ENCODE peak calls at places on chromosome 4, in five cellular contexts. T is keratinocyte, L is ovary, G is upper lobe of right lung, A is breast epithelium. B is an unnamed sample. For H3K36me3, the result is how much of the 10 kb centered on the place peaks cover.

GRCh38 chr4:76147454-76148141 is 599 bp downstream of the NUP54 start:
- DNase-seq in G (peak), L (no peak), T (no peak), A (peak), B (peak)

GRCh38 chr4:181517521-181517920 is 725.7 kb upstream of the TENM3 start:
- DNase-seq in A (no peak), T (no peak), L (no peak), G (no peak), B (no peak)

GRCh38 chr4:109816082-109816442 is 500 bp downstream of the GAR1 start:
- DNase-seq in T (no peak), A (no peak), L (peak), G (peak), B (no peak)

GRCh38 chr4:124468360-124468759 is 244.2 kb downstream of the ANKRD50 start:
- DNase-seq in T (no peak), L (no peak), A (no peak), G (no peak), B (no peak)

GRCh38 chr4:55396305-55397023 is 707 bp downstream of the TMEM165 start:
- DNase-seq in L (peak), A (peak), G (peak), T (no peak), B (no peak)

GRCh38 chr4:94588900-94589693 is 137.4 kb downstream of the PDLIM5 start:
- DNase-seq in L (no peak), T (no peak), G (no peak), A (no peak), B (no peak)

GRCh38 chr4:38663021-38663800 is 788 bp upstream of the KLF3 start:
- DNase-seq in T (no peak), G (no peak), A (no peak), L (peak), B (peak)

GRCh38 chr4:22515888-22516541 is at the start of gene ADGRA3:
- DNase-seq in A (peak), G (peak), T (no peak), L (peak), B (peak)

GRCh38 chr4:102114118-102114630 is 231.1 kb downstream of the SLC39A8 start:
- DNase-seq in G (no peak), L (no peak), T (no peak), A (no peak), B (no peak)

GRCh38 chr4:120977435-120977997 is 55.0 kb upstream of the PRDM5 start:
- DNase-seq in G (no peak), T (peak), L (no peak), A (no peak), B (no peak)

GRCh38 chr4:20773144-20773997 is 73.1 kb downstream of the PACRGL start:
- DNase-seq in G (no peak), L (peak), A (no peak), T (no peak), B (no peak)

GRCh38 chr4:7425171-7425570 is 9.6 kb downstream of the PSAPL1 start:
- DNase-seq in L (peak), A (no peak), T (no peak), G (peak), B (peak)

GRCh38 chr4:85824166-85824945 is 349.4 kb downstream of the ARHGAP24 start:
- DNase-seq in G (no peak), T (no peak), L (no peak), A (no peak), B (no peak)

GRCh38 chr4:78774395-78774794 is 1.8 kb upstream of the BMP2K start:
- DNase-seq in A (no peak), T (no peak), L (no peak), G (no peak), B (no peak)

GRCh38 chr4:9771069-9771468 is 10.4 kb upstream of the DRD5 start:
- DNase-seq in L (no peak), A (no peak), G (no peak), T (peak), B (no peak)

GRCh38 chr4:22090655-22091350 is 142.2 kb upstream of the KCNIP4 start:
- DNase-seq in G (no peak), T (no peak), L (no peak), A (no peak), B (no peak)

GRCh38 chr4:32226201-32226600 is 1506.0 kb downstream of the PCDH7 start:
- DNase-seq in G (no peak), L (no peak), T (no peak), A (no peak), B (no peak)

GRCh38 chr4:128163177-128164117 is 102.3 kb downstream of the LARP1B start:
- DNase-seq in A (no peak), T (no peak), G (no peak), L (no peak), B (no peak)

GRCh38 chr4:76087007-76087769 is 12.7 kb downstream of the ART3 start:
- DNase-seq in T (no peak), A (peak), L (no peak), G (no peak), B (no peak)

GRCh38 chr4:155608231-155608885 is 58.3 kb upstream of the GUCY1A1 start:
- DNase-seq in A (no peak), L (no peak), T (no peak), G (no peak), B (no peak)

GRCh38 chr4:146275370-146275769 is 61.0 kb downstream of the REELD1 start:
- DNase-seq in A (no peak), L (no peak), G (no peak), T (no peak), B (no peak)

GRCh38 chr4:160026720-160027119 is 923.8 kb downstream of the RAPGEF2 start:
- DNase-seq in A (no peak), G (no peak), L (no peak), T (peak), B (peak)

GRCh38 chr4:6568689-6569332 is 6.2 kb upstream of the MAN2B2 start:
- DNase-seq in G (no peak), T (no peak), L (no peak), A (no peak), B (no peak)

GRCh38 chr4:163694385-163694784 is 199.9 kb downstream of the TMA16 start:
- DNase-seq in L (no peak), A (no peak), T (no peak), G (no peak), B (no peak)

GRCh38 chr4:119626420-119626819 is 2.2 kb downstream of the PDE5A start:
- DNase-seq in G (no peak), T (no peak), A (no peak), L (no peak), B (no peak)

GRCh38 chr4:178481564-178481963 is 1039.3 kb upstream of the AGA start:
- DNase-seq in A (no peak), L (no peak), T (no peak), G (no peak), B (no peak)

GRCh38 chr4:5893013-5893580 is at the start of gene CRMP1:
- DNase-seq in A (no peak), G (no peak), L (no peak), T (no peak), B (no peak)

GRCh38 chr4:119683518-119683917 is 54.9 kb upstream of the PDE5A start:
- DNase-seq in A (no peak), T (no peak), G (no peak), L (no peak), B (no peak)

GRCh38 chr4:108081251-108081650 is 87.5 kb downstream of the LEF1 start:
- DNase-seq in G (no peak), T (no peak), L (no peak), A (no peak), B (no peak)

GRCh38 chr4:59608466-59608865 is 1591.7 kb upstream of the ADGRL3 start:
- DNase-seq in T (peak), G (no peak), A (no peak), L (no peak), B (no peak)

GRCh38 chr4:176377705-176378302 is 58.0 kb downstream of the SPCS3 start:
- DNase-seq in T (no peak), G (no peak), L (no peak), A (no peak), B (no peak)

DNA sequence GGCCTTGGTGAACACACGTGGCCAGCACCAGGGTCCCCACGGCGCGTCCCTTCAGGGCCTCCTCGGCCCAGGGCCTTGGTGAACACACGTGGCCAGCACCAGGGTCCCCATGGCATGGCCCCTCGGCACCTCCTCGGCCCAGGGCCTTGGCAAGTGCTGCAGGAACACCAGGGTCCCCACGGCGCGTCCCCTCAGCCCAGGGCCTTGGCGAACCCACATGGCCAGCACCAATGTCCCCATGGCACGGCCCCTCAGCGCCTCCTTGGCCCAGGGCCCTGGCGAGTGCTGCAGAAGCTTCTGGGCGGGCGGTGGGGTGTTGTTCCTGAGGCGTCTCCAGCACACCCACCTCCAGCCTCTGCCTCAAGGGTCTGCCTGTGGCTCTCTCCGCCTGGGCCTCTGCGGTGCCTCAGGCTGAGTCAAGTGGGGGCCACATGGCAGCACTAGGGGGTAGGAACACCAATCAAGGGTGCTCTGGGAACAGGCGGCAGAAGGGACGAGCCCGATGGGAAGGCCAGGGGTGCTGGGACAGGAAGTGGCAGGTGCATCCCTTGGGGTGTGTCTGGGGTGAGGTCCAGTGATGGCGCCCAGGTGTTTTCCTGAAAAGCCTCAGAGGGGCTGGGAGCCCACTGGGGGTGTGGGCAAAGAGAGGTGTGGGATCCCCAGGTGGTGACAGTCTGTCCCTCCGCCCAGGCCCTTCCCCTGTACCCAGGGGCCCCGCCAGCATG is 41.8 kb upstream of the CPLX1 start:
- DNase-seq in A (no peak), L (no peak), G (no peak), T (no peak), B (no peak)
- H3K36me3 ChIP-seq in A (under half), L (under half), G (half or more), T (under half), B (under half)

GRCh38 chr4:186724861-186725419 is 1.3 kb upstream of the FAT1 start:
- DNase-seq in G (no peak), A (no peak), L (peak), T (no peak), B (no peak)

GRCh38 chr4:186726440-186727148 is 2.9 kb upstream of the FAT1 start:
- DNase-seq in T (no peak), G (peak), L (peak), A (peak), B (peak)

GRCh38 chr4:186724048-186724860 is 598 bp upstream of the FAT1 start:
- DNase-seq in T (no peak), G (peak), A (peak), L (peak), B (no peak)

GRCh38 chr4:186726150-186726439 is 2.4 kb upstream of the FAT1 start:
- DNase-seq in G (no peak), L (peak), A (no peak), T (no peak), B (no peak)

DNA sequence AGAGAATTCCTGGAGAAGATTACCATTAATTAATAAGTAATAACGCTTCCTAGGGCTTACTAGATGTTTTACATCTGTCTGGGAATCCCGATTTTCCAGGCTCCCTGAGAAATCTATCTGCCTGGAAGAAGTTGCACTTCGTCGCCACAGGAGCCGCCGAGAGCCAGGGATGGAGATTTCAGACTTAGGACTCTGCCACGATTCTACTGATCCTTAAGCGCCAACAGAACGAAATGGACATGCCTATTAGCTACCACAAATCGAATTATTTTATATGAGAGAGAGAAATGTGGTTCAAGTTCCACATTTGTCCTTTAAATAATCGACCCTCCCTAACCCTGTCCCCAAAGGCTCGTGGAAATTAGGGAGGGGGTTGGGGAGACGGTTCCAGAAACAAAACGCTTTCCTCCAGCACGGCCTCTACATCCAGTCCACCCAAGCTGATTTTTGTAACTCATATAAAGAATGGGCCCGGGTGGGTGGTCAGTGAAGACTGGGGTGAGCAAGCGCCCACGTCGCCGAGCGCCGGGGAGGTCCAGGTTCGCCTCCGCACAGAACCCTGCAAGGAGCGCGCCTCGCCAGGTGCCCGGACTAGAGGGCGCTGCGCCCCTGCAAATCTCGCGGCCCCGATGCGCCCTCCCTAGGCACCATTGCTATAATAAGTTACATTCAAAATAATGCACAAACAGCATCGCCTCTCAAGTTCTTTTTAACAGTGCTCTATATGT is 1.9 kb upstream of the FAT1 start:
- DNase-seq in G (peak), A (peak), T (no peak), L (peak), B (peak)
- TF ChIP-seq CTCF in G (peak), A (no peak), T (peak), L (peak), B (peak)

GRCh38 chr4:112898357-112899141 is 150.9 kb upstream of the ANK2 start:
- DNase-seq in T (no peak), A (no peak), G (no peak), L (no peak), B (no peak)
- H3K27ac ChIP-seq in T (no peak), A (no peak), G (no peak), L (no peak), B (no peak)

GRCh38 chr4:39908284-39908683 is 69.4 kb downstream of the PDS5A start:
- DNase-seq in L (no peak), G (no peak), T (no peak), A (no peak), B (no peak)

GRCh38 chr4:39900966-39901365 is 76.7 kb downstream of the PDS5A start:
- DNase-seq in A (no peak), L (no peak), T (no peak), G (no peak), B (no peak)

GRCh38 chr4:39910064-39910463 is 67.6 kb downstream of the PDS5A start:
- DNase-seq in A (no peak), L (no peak), T (no peak), G (no peak), B (no peak)

DNA sequence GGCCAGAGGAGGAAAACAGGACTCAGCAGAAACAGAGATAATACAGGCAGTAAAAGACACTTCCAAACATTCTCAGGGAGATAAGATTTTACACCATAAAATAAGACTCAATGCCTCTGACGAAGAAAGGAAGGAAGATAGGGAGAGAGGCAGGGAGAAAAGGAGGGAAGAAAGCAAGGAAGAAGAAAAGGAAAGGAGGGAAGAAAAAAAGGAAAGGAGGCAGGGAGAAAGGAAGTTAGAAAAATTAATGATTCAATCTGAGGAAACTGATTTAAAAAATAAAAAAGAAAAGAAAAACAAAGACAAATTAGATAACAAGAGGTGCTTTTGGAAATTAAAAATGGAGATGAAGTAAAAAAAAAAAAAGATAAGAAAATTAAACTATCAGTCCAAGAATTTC is 72.1 kb downstream of the PDS5A start:
- DNase-seq in T (no peak), A (no peak), G (no peak), L (no peak), B (no peak)
- H3K36me3 ChIP-seq in T (under half), A (under half), G (half or more), L (under half), B (half or more)

DNA sequence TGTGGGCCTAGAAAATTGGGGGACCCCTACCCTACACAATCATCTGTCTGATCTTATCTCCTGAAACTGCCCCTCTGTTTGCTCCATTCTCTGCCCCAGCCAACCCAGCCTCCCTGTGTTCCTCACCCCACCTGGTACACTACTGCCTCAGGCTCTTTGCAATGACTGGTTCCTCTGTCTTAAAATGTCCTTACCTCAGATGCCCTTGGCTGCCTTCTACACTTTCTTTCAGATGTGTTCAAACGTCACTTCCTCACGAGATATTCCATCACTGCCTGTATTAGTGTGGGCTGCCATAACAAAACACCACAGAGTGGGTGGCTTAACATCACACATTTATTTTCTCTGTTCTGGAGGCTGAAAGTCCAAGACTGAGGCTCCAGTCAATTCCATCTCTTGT is 29.2 kb downstream of the QDPR start:
- DNase-seq in A (no peak), L (no peak), G (no peak), T (no peak), B (no peak)
- TF ChIP-seq CTCF in A (no peak), L (no peak), G (no peak), T (no peak), B (no peak)

GRCh38 chr4:72366601-72367000 is 202.4 kb downstream of the ADAMTS3 start:
- DNase-seq in G (no peak), L (no peak), A (no peak), T (no peak), B (no peak)
- H3K27ac ChIP-seq in G (no peak), L (no peak), A (no peak), T (no peak), B (no peak)

DNA sequence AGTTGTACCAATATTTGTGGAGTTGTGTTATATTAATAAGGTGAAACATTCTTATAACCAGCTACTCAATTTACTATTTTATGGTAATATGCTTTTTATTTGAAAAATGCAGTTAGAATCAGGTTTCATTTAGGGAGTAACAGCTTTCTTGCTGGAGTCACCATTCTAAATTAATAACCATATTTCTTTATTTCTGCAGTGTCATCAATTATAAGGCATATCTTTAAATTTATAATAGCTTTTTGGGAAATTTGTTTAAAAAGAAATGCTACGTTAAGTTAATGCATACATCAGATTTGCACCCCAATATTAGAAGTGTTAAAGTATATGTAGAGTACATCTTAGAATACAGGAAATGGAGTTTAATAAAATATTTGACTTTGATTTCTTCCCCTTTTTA is 18.9 kb downstream of the USP38 start:
- DNase-seq in T (no peak), G (no peak), L (no peak), A (no peak), B (no peak)
- H3K36me3 ChIP-seq in T (under half), G (half or more), L (under half), A (under half), B (half or more)